ENCODE peak calls at places on chromosomes 12 and 14, in five cellular contexts. P is HCT116, F is PC-3, G is neural progenitor cell, Y is fibroblast of pulmonary artery. V is an unnamed sample.

GRCh38 chr14:56817396-56817921 is 7.2 kb upstream of the OTX2 start:
- DNase-seq in P (no peak), G (peak; percentile 60), Y (no peak), F (no peak), V (no peak)

GRCh38 chr12:131914179-131914702 is 14.8 kb upstream of the PUS1 start:
- DNase-seq in G (no peak), P (no peak), F (no peak), Y (no peak), V (no peak)

GRCh38 chr14:35821546-35822411 is 4.4 kb upstream of the BRMS1L start:
- DNase-seq in G (no peak), Y (peak; percentile 65), F (peak; percentile 66), P (peak; percentile 53), V (peak; percentile 19)

GRCh38 chr14:55794655-55795583 is 214.9 kb downstream of the KTN1 start:
- DNase-seq in F (peak; percentile 92), Y (peak; percentile 70), G (no peak), P (no peak), V (no peak)

GRCh38 chr12:39413836-39414771 is 28.8 kb downstream of the KIF21A start:
- DNase-seq in P (no peak), Y (no peak), G (no peak), F (no peak), V (no peak)

GRCh38 chr12:107514887-107515445 is 170.6 kb upstream of the PWP1 start:
- DNase-seq in Y (peak; percentile 74), G (no peak), F (peak; percentile 72), P (no peak), V (no peak)

GRCh38 chr14:21109377-21110260 is 8.8 kb downstream of the TMEM253 start:
- DNase-seq in P (no peak), Y (no peak), G (no peak), F (peak; percentile 10), V (no peak)

GRCh38 chr12:100201604-100202423 is 1.2 kb downstream of the ACTR6 start:
- DNase-seq in G (no peak), P (no peak), Y (no peak), F (no peak), V (no peak)

GRCh38 chr12:6664902-6665301 is 2.0 kb upstream of the ING4 start:
- DNase-seq in F (no peak), P (no peak), Y (no peak), G (no peak), V (no peak)

GRCh38 chr12:15152864-15153263 is 68.4 kb downstream of the RERG start:
- DNase-seq in G (no peak), Y (peak; percentile 60), P (no peak), F (peak; percentile 39), V (peak; percentile 77)

GRCh38 chr14:72599579-72600470 is 294.1 kb downstream of the DPF3 start:
- DNase-seq in Y (no peak), F (no peak), P (no peak), G (peak; percentile 41), V (no peak)

GRCh38 chr12:50922820-50923219 is 29.5 kb upstream of the HIGD1C start:
- DNase-seq in Y (peak; percentile 74), G (peak; percentile 17), P (no peak), F (no peak), V (no peak)

GRCh38 chr12:68495666-68496065 is 115.0 kb upstream of the RAP1B start:
- DNase-seq in P (no peak), Y (peak; percentile 82), G (no peak), F (no peak), V (peak; percentile 58)

GRCh38 chr12:31324116-31324844 is 1.7 kb downstream of the SINHCAF start:
- DNase-seq in F (peak; percentile 65), Y (peak; percentile 77), G (peak; percentile 77), P (peak; percentile 63), V (peak; percentile 81)

GRCh38 chr14:55354500-55354899 is 57.1 kb downstream of the ATG14 start:
- DNase-seq in F (peak; percentile 63), P (peak; percentile 26), Y (peak; percentile 68), G (peak; percentile 78), V (peak; percentile 50)

GRCh38 chr12:58765653-58766554 is 154.4 kb downstream of the LRIG3 start:
- DNase-seq in Y (no peak), F (peak; percentile 38), G (no peak), P (no peak), V (peak; percentile 45)

GRCh38 chr14:64721391-64721791 is 17.2 kb downstream of the PLEKHG3 start:
- DNase-seq in G (no peak), F (no peak), Y (peak; percentile 53), P (no peak), V (peak; percentile 87)

GRCh38 chr12:68440068-68440581 is 108.0 kb upstream of the MDM1 start:
- DNase-seq in Y (peak; percentile 52), F (peak; percentile 50), P (no peak), G (no peak), V (peak; percentile 48)

GRCh38 chr12:113482334-113482733 is 10.7 kb upstream of the LHX5 start:
- DNase-seq in Y (no peak), F (no peak), G (peak; percentile 72), P (no peak), V (no peak)

GRCh38 chr14:43778607-43778955 is 728.5 kb downstream of the FSCB start:
- DNase-seq in Y (no peak), P (no peak), F (peak; percentile 48), G (no peak), V (no peak)

GRCh38 chr14:54252072-54252730 is 144.6 kb upstream of the CDKN3 start:
- DNase-seq in Y (peak; percentile 59), G (no peak), P (peak; percentile 95), F (peak; percentile 100), V (peak; percentile 91)

GRCh38 chr14:58690801-58691516 is 53.2 kb downstream of the DACT1 start:
- DNase-seq in Y (no peak), P (no peak), F (no peak), G (no peak), V (no peak)

GRCh38 chr12:130423136-130423535 is 85.4 kb downstream of the PIWIL1 start:
- DNase-seq in G (no peak), F (no peak), Y (no peak), P (no peak), V (no peak)

GRCh38 chr12:116718578-116719454 is 19.1 kb downstream of the SPRING1 start:
- DNase-seq in G (no peak), Y (peak; percentile 53), P (no peak), F (peak; percentile 60), V (peak; percentile 67)

GRCh38 chr12:52079576-52080402 is at the start of gene SMIM41:
- DNase-seq in F (no peak), P (no peak), G (no peak), Y (no peak), V (no peak)
- TF ChIP-seq CTCF in F (no peak), P (no peak), G (no peak), Y (no peak), V (no peak)

DNA sequence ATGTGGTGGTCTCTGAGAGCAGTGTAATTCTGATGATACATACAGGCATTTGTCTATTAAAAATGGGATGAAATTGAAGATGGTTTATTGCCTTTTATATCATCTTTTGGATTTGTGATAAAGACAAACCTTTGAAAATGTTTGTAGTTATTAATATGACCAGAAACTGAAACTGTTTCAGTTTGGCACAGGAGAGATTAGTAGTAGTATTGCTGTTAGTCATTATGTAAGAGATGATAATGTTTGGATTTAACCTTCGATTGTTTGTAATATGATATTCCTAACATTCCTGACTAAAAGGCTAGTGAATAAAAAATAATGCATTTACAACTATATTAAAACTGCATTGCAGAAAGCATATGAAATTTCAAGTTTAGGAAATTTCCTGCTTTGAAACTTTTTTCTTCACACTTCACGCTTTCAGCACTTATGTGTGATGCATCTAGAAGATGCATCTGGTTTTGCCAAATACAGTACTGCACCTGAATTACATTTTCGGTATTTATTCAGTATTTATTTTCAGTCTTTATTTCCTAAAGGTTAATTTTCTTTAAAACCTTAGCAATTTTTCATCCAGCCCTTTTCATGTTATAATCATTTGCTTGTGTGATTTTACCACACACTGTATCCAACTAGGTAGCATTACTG is 25.5 kb downstream of the ADIPOR2 start:
- DNase-seq in F (no peak), Y (no peak), G (no peak), P (no peak), V (no peak)
- H3K4me3 ChIP-seq in F (no peak overlapping the region), Y (no peak overlapping the region), G (no peak overlapping the region), P (no peak overlapping the region), V (no peak overlapping the region)

GRCh38 chr14:37816743-37817295 is 221.4 kb downstream of the TTC6 start:
- DNase-seq in F (no peak), Y (no peak), P (no peak), G (no peak), V (no peak)
- TF ChIP-seq CTCF in F (no peak), Y (no peak), P (no peak), G (no peak), V (no peak)

GRCh38 chr14:29461131-29461530 is 466.5 kb downstream of the PRKD1 start:
- DNase-seq in P (no peak), F (no peak), Y (no peak), G (no peak), V (no peak)

GRCh38 chr14:29463727-29464370 is 463.8 kb downstream of the PRKD1 start:
- DNase-seq in F (peak; percentile 29), P (no peak), Y (peak; percentile 49), G (peak; percentile 24), V (peak; percentile 17)

GRCh38 chr14:29462271-29462670 is 465.4 kb downstream of the PRKD1 start:
- DNase-seq in Y (no peak), P (no peak), F (no peak), G (no peak), V (no peak)

GRCh38 chr14:29462772-29463171 is 464.9 kb downstream of the PRKD1 start:
- DNase-seq in P (no peak), Y (no peak), F (no peak), G (no peak), V (no peak)

DNA sequence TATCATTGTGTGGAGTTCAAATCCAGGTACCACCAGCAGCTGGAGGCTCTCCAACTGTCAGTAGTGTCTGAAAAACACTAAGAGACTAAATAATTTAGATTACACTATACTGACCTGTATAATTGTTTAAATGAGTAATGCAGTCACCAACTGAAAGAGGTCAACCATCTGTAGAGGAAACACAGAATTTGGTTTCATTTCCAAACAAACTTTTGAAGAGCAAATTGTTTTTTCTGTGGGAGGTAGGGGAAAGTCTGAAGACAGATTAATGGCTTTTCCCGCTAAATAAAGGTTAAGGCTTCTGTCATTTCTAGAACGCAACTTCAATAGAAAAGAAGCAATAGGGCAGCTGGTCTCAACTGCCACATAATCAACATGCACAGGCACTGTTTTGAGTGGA is 462.6 kb downstream of the PRKD1 start:
- DNase-seq in G (no peak), F (no peak), P (no peak), Y (no peak), V (no peak)
- H3K4me3 ChIP-seq in G (no peak overlapping the region), F (no peak overlapping the region), P (no peak overlapping the region), Y (no peak overlapping the region), V (no peak overlapping the region)

DNA sequence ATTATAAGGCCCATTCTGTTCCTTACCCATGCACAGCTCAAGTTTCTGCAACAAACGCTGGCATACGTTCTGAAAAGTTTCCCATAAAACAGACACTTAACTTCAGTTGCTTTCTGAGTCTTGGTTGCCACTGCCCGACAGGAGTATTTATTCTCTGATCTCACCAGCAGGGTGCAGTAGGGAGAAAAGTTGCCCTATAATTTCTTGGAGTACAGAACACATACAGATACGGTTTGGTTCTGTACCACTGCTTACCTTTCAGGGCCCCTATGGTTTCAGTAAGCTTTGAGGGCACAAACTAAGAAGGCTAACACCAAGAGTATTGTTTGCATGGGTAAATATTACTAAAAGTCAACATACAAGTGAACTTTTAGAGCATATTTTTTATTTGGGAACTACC is 77.9 kb downstream of the SPATA7 start:
- DNase-seq in G (peak; percentile 16), F (peak; percentile 64), Y (peak; percentile 29), P (peak; percentile 12), V (no peak)
- TF ChIP-seq CTCF in G (peak; percentile 53), F (peak; percentile 68), Y (peak; percentile 45), P (peak; percentile 54), V (peak; percentile 36)